ENCODE peak calls at places on chromosomes 4 and X, in ten cellular contexts. H, R, V, B, Q, P, O, S, Y and X are unnamed samples. For H3K4me1, the result is how much of the 10 kb centered on the place peaks cover.

GRCh38 chr4:138555584-138555983 is 313.4 kb upstream of the SLC7A11 start:
- DNase-seq in O (no peak), B (peak), S (peak), R (no peak), Q (no peak), V (peak), P (no peak), Y (no peak), H (no peak), X (no peak)

GRCh38 chrX:47200385-47201150 is 6.9 kb downstream of the UBA1 start:
- DNase-seq in O (no peak), B (no peak), P (no peak), H (no peak), Y (no peak), Q (no peak), S (peak), V (peak), R (peak), X (no peak)

GRCh38 chr4:153771058-153771457 is 11.2 kb upstream of the RNF175 start:
- DNase-seq in O (no peak), V (no peak), S (peak), Y (no peak), R (no peak), Q (no peak), H (no peak), P (no peak), B (no peak), X (no peak)

GRCh38 chrX:16992411-16992810 is 46.0 kb downstream of the REPS2 start:
- DNase-seq in V (no peak), R (no peak), Q (no peak), B (no peak), H (no peak), O (no peak), S (no peak), P (no peak), Y (no peak), X (no peak)

GRCh38 chr4:153140294-153140693 is 63.9 kb upstream of the TRIM2 start:
- DNase-seq in V (no peak), H (no peak), Q (no peak), P (no peak), B (no peak), Y (no peak), S (no peak), R (peak), O (no peak), X (no peak)

GRCh38 chr4:15778191-15778741 is at the start of gene CD38:
- DNase-seq in S (peak), V (peak), Q (no peak), R (no peak), P (no peak), Y (peak), B (peak), O (no peak), H (no peak), X (peak)

GRCh38 chr4:15233626-15234025 is 194.2 kb upstream of the C1QTNF7 start:
- DNase-seq in O (no peak), P (no peak), H (no peak), Q (no peak), B (no peak), S (no peak), R (peak), V (no peak), Y (no peak), X (no peak)

GRCh38 chrX:154317391-154318000 is 21.9 kb downstream of the TKTL1 start:
- DNase-seq in P (no peak), Q (no peak), S (peak), B (peak), Y (no peak), H (no peak), V (peak), R (no peak), O (no peak), X (no peak)

GRCh38 chr4:41154814-41155177 is 59.5 kb downstream of the APBB2 start:
- DNase-seq in O (no peak), R (peak), V (no peak), Q (no peak), B (no peak), Y (no peak), P (no peak), S (no peak), H (no peak), X (no peak)

GRCh38 chr4:89617256-89617655 is 219.7 kb downstream of the SNCA start:
- DNase-seq in P (no peak), H (no peak), O (no peak), S (no peak), R (peak), V (no peak), Y (no peak), B (no peak), Q (no peak), X (no peak)

GRCh38 chr4:92234393-92235176 is 69.2 kb upstream of the GRID2 start:
- DNase-seq in R (peak), P (no peak), H (no peak), V (peak), S (peak), O (no peak), Y (no peak), B (no peak), Q (no peak), X (no peak)

GRCh38 chrX:112714357-112714918 is 34.7 kb upstream of the LHFPL1 start:
- DNase-seq in B (no peak), Q (no peak), O (no peak), Y (no peak), R (peak), H (no peak), V (no peak), S (no peak), P (no peak), X (no peak)

GRCh38 chr4:159273126-159273438 is 170.2 kb downstream of the RAPGEF2 start:
- DNase-seq in P (no peak), H (no peak), Y (no peak), O (no peak), R (peak), Q (no peak), B (no peak), V (no peak), S (peak), X (no peak)

GRCh38 chr4:183268556-183268955 is 51.5 kb downstream of the CLDN22 start:
- DNase-seq in O (no peak), V (no peak), B (no peak), P (no peak), R (no peak), H (no peak), Y (no peak), Q (no peak), S (no peak), X (no peak)

GRCh38 chrX:65987856-65988255 is 52.0 kb downstream of the VSIG4 start:
- DNase-seq in V (no peak), S (no peak), R (no peak), P (no peak), O (no peak), H (no peak), Q (no peak), B (no peak), Y (no peak), X (no peak)

GRCh38 chrX:123797543-123798447 is 62.1 kb upstream of the XIAP start:
- DNase-seq in S (no peak), V (no peak), Q (no peak), Y (no peak), R (peak), O (no peak), H (no peak), P (no peak), B (no peak), X (no peak)

GRCh38 chr4:59537231-59537886 is 1662.8 kb upstream of the ADGRL3 start:
- DNase-seq in V (no peak), S (no peak), P (no peak), R (peak), Q (no peak), O (no peak), H (no peak), Y (no peak), B (no peak), X (no peak)

GRCh38 chr4:48341776-48342558 is 638 bp downstream of the SLAIN2 start:
- DNase-seq in V (peak), O (peak), H (peak), Q (peak), S (peak), R (peak), B (peak), P (no peak), Y (peak), X (peak)

GRCh38 chrX:14363719-14364118 is 165.6 kb upstream of the GLRA2 start:
- DNase-seq in H (no peak), O (no peak), B (no peak), P (no peak), S (no peak), V (peak), Y (no peak), R (no peak), Q (no peak), X (no peak)

GRCh38 chr4:112817933-112818921 is 181.3 kb downstream of the LARP7 start:
- DNase-seq in B (peak), V (peak), Q (no peak), Y (peak), O (no peak), P (no peak), R (peak), H (peak), S (peak), X (peak)

GRCh38 chr4:76652389-76652788 is 217.4 kb downstream of the SHROOM3 start:
- DNase-seq in B (no peak), P (no peak), V (no peak), Q (no peak), S (no peak), Y (no peak), R (no peak), O (no peak), H (no peak), X (no peak)

GRCh38 chr4:20646287-20646686 is 54.0 kb upstream of the PACRGL start:
- DNase-seq in H (no peak), Y (no peak), V (no peak), R (no peak), S (no peak), P (no peak), B (no peak), Q (no peak), O (no peak), X (no peak)

GRCh38 chrX:153687121-153688039 is at the start of gene SLC6A8:
- DNase-seq in B (peak), R (peak), Q (no peak), Y (peak), S (peak), O (no peak), P (no peak), H (no peak), V (peak), X (peak)

GRCh38 chr4:85520765-85521749 is 46.1 kb downstream of the ARHGAP24 start:
- DNase-seq in O (no peak), V (no peak), Q (no peak), P (no peak), S (peak), R (no peak), H (no peak), Y (no peak), B (no peak), X (no peak)

GRCh38 chr4:157803441-157804168 is 369.2 kb downstream of the GASK1B start:
- DNase-seq in P (no peak), H (no peak), S (no peak), R (no peak), B (no peak), O (no peak), Q (no peak), Y (no peak), V (no peak), X (no peak)

GRCh38 chr4:157806176-157806575 is 366.6 kb downstream of the GASK1B start:
- DNase-seq in R (no peak), Q (no peak), O (no peak), S (no peak), V (no peak), P (no peak), H (no peak), Y (no peak), B (no peak), X (no peak)

GRCh38 chr4:157804169-157804543 is 368.7 kb downstream of the GASK1B start:
- DNase-seq in B (no peak), V (peak), Q (no peak), P (no peak), O (no peak), Y (no peak), R (no peak), H (no peak), S (no peak), X (no peak)

GRCh38 chr4:157808796-157809408 is 363.9 kb downstream of the GASK1B start:
- DNase-seq in V (no peak), B (no peak), Y (no peak), S (no peak), Q (no peak), R (no peak), O (no peak), H (no peak), P (no peak), X (no peak)

GRCh38 chr4:157804986-157805385 is 367.8 kb downstream of the GASK1B start:
- DNase-seq in S (no peak), P (no peak), R (peak), O (no peak), Y (no peak), H (no peak), Q (no peak), V (peak), B (peak), X (no peak)
- TF ChIP-seq CTCF in S (peak), P (peak), R (no peak), O (no peak), Y (no peak), H (peak), Q (no peak), V (peak), B (peak), X (no peak)

GRCh38 chr4:70651864-70652506 is 14.3 kb downstream of the JCHAIN start:
- DNase-seq in V (peak), R (peak), H (no peak), B (peak), O (no peak), P (no peak), Y (no peak), Q (no peak), S (peak), X (no peak)

GRCh38 chr4:70654605-70655011 is 11.7 kb downstream of the JCHAIN start:
- DNase-seq in Y (no peak), V (no peak), Q (no peak), R (peak), S (peak), B (no peak), P (no peak), H (no peak), O (no peak), X (no peak)

GRCh38 chr4:70660106-70660505 is 6.2 kb downstream of the JCHAIN start:
- DNase-seq in Q (no peak), H (no peak), S (no peak), P (no peak), R (no peak), O (no peak), V (no peak), Y (no peak), B (no peak), X (no peak)

DNA sequence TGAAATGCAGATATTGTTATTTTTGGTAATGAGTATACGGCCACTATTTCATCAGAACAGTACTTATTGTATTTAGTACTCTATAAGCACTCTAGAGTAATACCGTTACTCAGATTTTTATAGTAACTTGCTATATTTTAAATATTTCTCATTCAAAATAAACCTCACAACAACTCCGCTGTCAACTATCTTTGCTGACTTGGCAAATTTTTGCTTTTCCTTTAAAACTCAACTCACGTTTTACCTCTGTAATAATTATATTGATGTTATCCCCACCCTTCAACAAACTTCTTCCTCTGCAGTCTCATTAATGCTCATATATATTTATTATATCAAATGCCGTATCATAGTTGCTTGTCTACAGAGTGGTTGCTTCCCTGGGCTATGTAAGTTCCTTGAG is 9.0 kb downstream of the JCHAIN start:
- DNase-seq in R (no peak), V (no peak), Y (no peak), H (no peak), S (no peak), Q (no peak), O (no peak), P (no peak), B (no peak), X (no peak)
- H3K4me3 ChIP-seq in R (no peak), V (no peak), Y (no peak), H (no peak), S (no peak), Q (no peak), O (no peak), P (no peak), B (no peak), X (no peak)

GRCh38 chr4:184316821-184317220 is 99.1 kb upstream of the ENPP6 start:
- DNase-seq in V (no peak), S (no peak), Y (no peak), P (no peak), H (no peak), O (no peak), Q (no peak), R (no peak), B (no peak), X (no peak)
- H3K4me1 ChIP-seq in V (under half), S (under half), Y (under half), P (under half), H (under half), O (under half), Q (under half), R (under half), B (under half), X (under half)

GRCh38 chr4:122854860-122855259 is 28.2 kb downstream of the FGF2 start:
- DNase-seq in Q (no peak), Y (no peak), H (peak), R (no peak), O (no peak), V (no peak), S (no peak), B (peak), P (no peak), X (no peak)
- TF ChIP-seq CTCF in Q (no peak), Y (no peak), H (no peak), R (no peak), O (no peak), V (no peak), S (no peak), B (no peak), P (no peak), X (no peak)

GRCh38 chr4:139764686-139765085 is 99.1 kb downstream of the MGST2 start:
- DNase-seq in R (no peak), Q (no peak), S (no peak), B (no peak), H (no peak), V (no peak), O (no peak), P (no peak), Y (no peak), X (no peak)

GRCh38 chr4:139764192-139764591 is 98.6 kb downstream of the MGST2 start:
- DNase-seq in Q (no peak), H (no peak), S (no peak), R (no peak), O (no peak), B (no peak), Y (no peak), P (no peak), V (no peak), X (no peak)

GRCh38 chr4:139762715-139763114 is 97.1 kb downstream of the MGST2 start:
- DNase-seq in O (no peak), H (no peak), Y (no peak), P (no peak), R (no peak), B (no peak), Q (no peak), S (peak), V (no peak), X (no peak)

GRCh38 chr4:139763205-139763604 is 97.6 kb downstream of the MGST2 start:
- DNase-seq in Q (no peak), Y (no peak), O (no peak), P (no peak), H (no peak), S (no peak), R (no peak), V (no peak), B (peak), X (no peak)

DNA sequence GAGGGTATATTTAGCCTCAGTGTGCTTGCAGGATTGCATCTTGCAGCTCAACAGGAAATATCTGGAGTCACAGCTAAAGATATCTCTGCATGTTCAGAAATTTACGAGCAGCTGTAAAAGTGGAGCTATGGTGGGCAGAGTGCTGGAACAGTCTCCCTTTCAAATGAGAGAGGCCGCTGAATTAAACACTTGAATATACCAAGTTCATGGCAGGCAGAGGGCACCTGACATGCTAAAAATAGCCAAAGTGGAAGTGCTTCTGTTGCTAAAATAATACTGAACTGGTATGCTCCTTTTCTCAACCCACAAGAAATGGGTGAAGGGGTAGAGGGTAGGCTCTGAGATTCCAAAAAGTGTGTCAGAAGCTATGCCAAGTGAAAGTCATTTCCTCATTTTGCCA is 98.0 kb downstream of the MGST2 start:
- DNase-seq in P (no peak), V (peak), O (no peak), S (no peak), B (no peak), R (no peak), Q (no peak), Y (no peak), H (no peak), X (no peak)
- H3K4me3 ChIP-seq in P (no peak), V (no peak), O (no peak), S (no peak), B (no peak), R (no peak), Q (peak), Y (peak), H (peak), X (no peak)

GRCh38 chr4:16818005-16818404 is 80.4 kb downstream of the LDB2 start:
- DNase-seq in S (no peak), V (no peak), O (no peak), Q (no peak), B (no peak), P (no peak), H (no peak), Y (no peak), R (no peak), X (no peak)
- H3K4me1 ChIP-seq in S (under half), V (under half), O (under half), Q (under half), B (under half), P (under half), H (under half), Y (under half), R (under half), X (under half)

DNA sequence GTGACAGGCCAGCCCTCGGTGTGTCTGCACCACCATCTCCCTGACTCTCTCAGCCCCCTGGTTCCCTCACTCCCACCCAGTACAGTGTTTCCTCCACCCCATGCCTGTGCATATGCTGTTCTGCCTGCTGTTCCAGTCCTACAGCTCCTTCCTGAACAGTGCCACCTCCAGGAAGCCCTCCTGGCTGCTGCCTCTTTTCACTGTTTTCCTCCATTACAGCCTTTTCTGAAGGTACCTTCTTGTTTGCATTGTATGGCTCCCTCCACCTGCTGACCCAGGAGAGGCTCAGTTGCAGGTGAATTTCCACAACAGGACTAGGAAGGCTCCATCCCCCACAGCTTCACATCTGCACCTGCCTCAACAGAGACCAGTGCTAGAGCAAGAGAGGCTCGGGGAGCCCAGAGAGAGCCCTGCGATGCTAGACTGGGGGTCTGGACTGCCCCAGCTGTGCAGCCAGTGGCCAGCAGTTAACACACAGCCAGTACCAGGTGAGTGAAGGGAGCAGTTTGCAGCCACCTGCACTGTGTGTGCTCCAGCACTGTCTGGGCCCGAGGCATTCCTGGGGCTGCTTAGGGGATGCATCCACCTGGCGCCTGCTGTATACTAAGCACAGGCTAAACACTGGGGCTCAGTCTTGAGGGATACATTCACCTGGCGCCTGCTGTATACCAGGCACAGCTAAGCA is 92.0 kb downstream of the ADRA2C start:
- DNase-seq in B (no peak), P (no peak), V (no peak), O (no peak), H (no peak), Y (peak), S (no peak), R (no peak), Q (no peak), X (no peak)
- TF ChIP-seq CTCF in B (no peak), P (no peak), V (no peak), O (no peak), H (no peak), Y (no peak), S (no peak), R (no peak), Q (no peak), X (no peak)

DNA sequence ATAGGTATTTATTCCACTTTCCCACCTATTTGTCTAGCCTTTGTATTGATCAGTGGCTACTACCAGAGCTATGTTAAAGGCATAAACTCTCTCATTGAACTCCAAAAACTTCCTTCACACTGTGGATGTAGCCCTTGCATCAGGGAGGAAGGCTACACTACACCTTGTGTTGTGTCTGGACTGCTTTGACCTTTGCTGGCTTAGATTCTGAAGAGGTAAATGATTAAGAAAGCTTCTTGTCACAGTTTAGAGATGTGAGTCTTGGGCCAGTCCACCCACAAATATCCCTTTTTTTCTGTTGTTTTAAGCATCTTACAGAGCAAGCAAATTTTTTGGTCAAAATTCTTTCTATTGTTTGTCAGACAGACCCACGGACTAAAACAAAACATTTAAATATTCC is 1.9 kb downstream of the ENPEP start:
- DNase-seq in V (no peak), R (no peak), Y (no peak), B (no peak), Q (no peak), S (no peak), H (no peak), O (no peak), P (no peak), X (no peak)
- H3K4me3 ChIP-seq in V (no peak), R (no peak), Y (peak), B (no peak), Q (no peak), S (no peak), H (no peak), O (no peak), P (no peak), X (peak)